ENCODE peak calls at places on chromosomes 2 and 18, in seven cellular contexts. C, I, O, T, Y, K and B are unnamed samples.

GRCh38 chr2:127175406-127175805 is 44.7 kb downstream of the CYP27C1 start:
- DNase-seq in C (peak), I (peak), O (no peak), T (no peak), Y (no peak), K (no peak), B (no peak)

GRCh38 chr2:101830555-101830954 is 133.0 kb downstream of the MAP4K4 start:
- DNase-seq in C (peak), I (peak), O (no peak), T (no peak), Y (no peak), K (peak), B (no peak)

GRCh38 chr2:190717764-190718651 is 69.1 kb downstream of the NAB1 start:
- DNase-seq in C (no peak), I (no peak), O (no peak), T (no peak), Y (no peak), K (peak), B (no peak)

GRCh38 chr18:63518178-63519012 is 23.8 kb upstream of the SERPINB12 start:
- DNase-seq in C (peak), I (peak), O (peak), T (peak), Y (peak), K (peak), B (peak)

GRCh38 chr2:175398848-175399247 is 217.3 kb upstream of the ATP5MC3 start:
- DNase-seq in C (no peak), I (no peak), O (no peak), T (no peak), Y (no peak), K (no peak), B (no peak)

GRCh38 chr2:235217814-235218213 is 266.0 kb downstream of the SH3BP4 start:
- DNase-seq in C (peak), I (peak), O (no peak), T (no peak), Y (no peak), K (no peak), B (no peak)

GRCh38 chr2:219522111-219523030 is 8.1 kb downstream of the ASIC4 start:
- DNase-seq in C (peak), I (peak), O (no peak), T (peak), Y (no peak), K (peak), B (peak)

GRCh38 chr2:162086904-162087303 is 12.9 kb upstream of the DPP4 start:
- DNase-seq in C (no peak), I (no peak), O (no peak), T (no peak), Y (no peak), K (no peak), B (no peak)

GRCh38 chr2:126864861-126865260 is 33.8 kb upstream of the TEX51 start:
- DNase-seq in C (no peak), I (no peak), O (no peak), T (no peak), Y (peak), K (no peak), B (peak)

GRCh38 chr2:109447251-109447661 is 166.5 kb downstream of the SEPTIN10 start:
- DNase-seq in C (peak), I (peak), O (no peak), T (no peak), Y (no peak), K (peak), B (no peak)

GRCh38 chr2:64998658-64999061 is 9.5 kb downstream of the SLC1A4 start:
- DNase-seq in C (peak), I (peak), O (no peak), T (no peak), Y (no peak), K (no peak), B (no peak)

GRCh38 chr2:181972431-181973190 is 13.0 kb upstream of the PPP1R1C start:
- DNase-seq in C (peak), I (no peak), O (no peak), T (no peak), Y (no peak), K (no peak), B (no peak)

GRCh38 chr2:181971032-181971431 is 14.6 kb upstream of the PPP1R1C start:
- DNase-seq in C (no peak), I (no peak), O (no peak), T (no peak), Y (no peak), K (no peak), B (no peak)

GRCh38 chr2:181973379-181973778 is 12.3 kb upstream of the PPP1R1C start:
- DNase-seq in C (no peak), I (no peak), O (no peak), T (no peak), Y (no peak), K (no peak), B (no peak)

DNA sequence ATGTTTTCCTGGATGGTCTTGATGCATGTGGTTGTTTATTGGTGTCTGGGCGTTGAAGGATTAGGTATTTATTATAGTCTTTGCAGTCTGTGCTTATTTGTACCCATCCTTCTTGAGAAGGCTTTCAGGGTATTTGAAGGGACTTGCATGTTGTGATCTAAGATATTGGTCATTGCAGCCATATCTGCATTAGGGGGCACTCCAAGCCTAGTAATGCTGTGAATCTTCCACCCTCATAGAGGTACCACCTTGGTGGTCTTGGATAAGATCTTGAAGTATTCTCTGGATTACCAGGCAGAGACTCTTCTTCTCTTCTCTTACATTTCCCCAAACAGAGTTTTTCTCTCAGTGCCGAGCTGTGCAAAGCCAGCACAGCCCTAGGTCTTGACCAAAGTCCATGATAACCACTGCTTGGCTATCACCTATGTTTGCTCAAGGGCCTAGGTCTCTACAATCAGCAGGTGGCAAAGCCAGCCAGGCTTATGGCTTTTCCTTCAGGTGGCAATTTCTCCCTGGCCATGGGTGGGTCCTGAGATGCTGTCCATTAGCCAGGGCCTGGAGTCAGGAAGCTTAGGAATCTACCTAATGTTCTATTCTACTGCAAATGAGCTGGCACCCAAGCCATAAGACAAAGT is 15.4 kb upstream of the PPP1R1C start:
- DNase-seq in C (no peak), I (no peak), O (no peak), T (no peak), Y (no peak), K (no peak), B (peak)
- H3K23ac ChIP-seq in C (no peak), I (no peak), O (no peak), T (no peak), Y (no peak), K (no peak), B (no peak)

GRCh38 chr2:181130686-181131085 is 150.3 kb downstream of the UBE2E3 start:
- DNase-seq in C (no peak), I (no peak), O (no peak), T (no peak), Y (no peak), K (no peak), B (no peak)
- H3K4me2 ChIP-seq in C (no peak), I (no peak), O (no peak), T (no peak), Y (no peak), K (no peak), B (no peak)

GRCh38 chr18:12458761-12459160 is 51.0 kb downstream of the PRELID3A start:
- DNase-seq in C (peak), I (peak), O (no peak), T (no peak), Y (no peak), K (no peak), B (no peak)

GRCh38 chr18:12460874-12461273 is 53.1 kb downstream of the PRELID3A start:
- DNase-seq in C (peak), I (peak), O (no peak), T (no peak), Y (no peak), K (no peak), B (no peak)

GRCh38 chr18:12462242-12462641 is 54.5 kb downstream of the PRELID3A start:
- DNase-seq in C (no peak), I (no peak), O (no peak), T (no peak), Y (no peak), K (no peak), B (no peak)

GRCh38 chr18:12461326-12461725 is 53.6 kb downstream of the PRELID3A start:
- DNase-seq in C (no peak), I (no peak), O (no peak), T (no peak), Y (no peak), K (no peak), B (no peak)

DNA sequence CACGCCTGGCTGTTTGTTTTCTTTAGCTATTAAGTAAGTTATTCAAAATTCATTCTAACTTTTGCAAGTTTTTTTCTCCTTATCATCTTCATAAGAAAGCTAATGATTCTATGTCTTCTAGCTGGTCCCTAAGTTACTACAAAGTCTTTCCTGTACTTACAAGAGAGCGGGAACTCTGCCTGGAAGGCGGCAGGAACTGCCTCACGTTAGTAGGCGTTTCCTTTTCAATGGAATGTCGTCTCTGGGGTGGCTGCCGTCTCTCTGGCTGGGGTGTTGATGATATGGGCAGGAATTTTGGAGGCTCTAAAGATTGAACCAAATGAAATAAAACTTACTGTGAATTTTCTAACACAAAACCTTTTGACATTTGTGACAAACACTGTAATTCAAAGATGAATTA is 55.5 kb downstream of the PRELID3A start:
- DNase-seq in C (no peak), I (no peak), O (no peak), T (no peak), Y (no peak), K (no peak), B (peak)
- H3K23ac ChIP-seq in C (no peak), I (no peak), O (no peak), T (no peak), Y (no peak), K (no peak), B (no peak)

GRCh38 chr18:49166327-49166726 is 215.6 kb upstream of the SMAD7 start:
- DNase-seq in C (no peak), I (no peak), O (no peak), T (no peak), Y (no peak), K (no peak), B (no peak)

GRCh38 chr18:49168281-49168680 is 217.5 kb upstream of the SMAD7 start:
- DNase-seq in C (no peak), I (no peak), O (no peak), T (no peak), Y (no peak), K (no peak), B (no peak)

GRCh38 chr18:49168970-49169619 is 218.3 kb upstream of the SMAD7 start:
- DNase-seq in C (no peak), I (no peak), O (no peak), T (no peak), Y (no peak), K (no peak), B (no peak)

GRCh38 chr18:49164738-49165137 is 214.0 kb upstream of the SMAD7 start:
- DNase-seq in C (no peak), I (no peak), O (no peak), T (no peak), Y (no peak), K (no peak), B (no peak)

GRCh38 chr18:49167084-49167483 is 216.3 kb upstream of the SMAD7 start:
- DNase-seq in C (no peak), I (no peak), O (no peak), T (no peak), Y (no peak), K (no peak), B (no peak)
- H3K4me2 ChIP-seq in C (no peak), I (no peak), O (no peak), T (no peak), Y (no peak), K (no peak), B (no peak)

GRCh38 chr2:88859461-88859860 is 168.0 kb downstream of the RPIA start:
- DNase-seq in C (no peak), I (no peak), O (no peak), T (no peak), Y (no peak), K (no peak), B (no peak)
- H3K23ac ChIP-seq in C (no peak), I (no peak), O (no peak), T (no peak), Y (no peak), K (no peak), B (no peak)

DNA sequence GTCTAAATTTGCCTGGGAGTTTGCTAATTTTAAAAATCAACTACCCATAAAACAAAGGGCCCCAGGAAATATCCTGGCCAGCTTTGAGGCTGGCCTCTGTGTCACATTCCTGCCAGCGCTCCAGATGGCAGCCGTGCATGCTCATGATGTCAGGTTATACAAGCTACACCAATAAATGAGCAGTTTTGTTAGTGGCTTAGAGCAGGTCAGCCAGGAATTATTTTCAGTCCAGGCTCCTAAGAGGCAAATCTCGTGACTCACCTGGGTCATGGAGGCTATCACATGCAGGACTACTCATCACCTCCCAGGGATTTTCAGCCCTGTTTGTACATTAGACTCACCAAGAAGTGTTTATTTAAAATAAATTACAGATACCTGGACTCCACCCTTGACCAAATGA is 31.7 kb downstream of the ABHD3 start:
- DNase-seq in C (peak), I (no peak), O (no peak), T (no peak), Y (no peak), K (peak), B (no peak)
- H3K4me2 ChIP-seq in C (no peak), I (no peak), O (no peak), T (no peak), Y (no peak), K (no peak), B (no peak)

GRCh38 chr2:444937-445884 is 157.3 kb upstream of the ALKAL2 start:
- DNase-seq in C (no peak), I (no peak), O (no peak), T (no peak), Y (no peak), K (no peak), B (no peak)
- H3K23ac ChIP-seq in C (no peak), I (no peak), O (no peak), T (no peak), Y (no peak), K (no peak), B (no peak)

GRCh38 chr18:61323951-61324350 is 9.3 kb upstream of the CDH20 start:
- DNase-seq in C (peak), I (no peak), O (no peak), T (no peak), Y (no peak), K (no peak), B (no peak)

GRCh38 chr18:61326407-61326806 is 6.8 kb upstream of the CDH20 start:
- DNase-seq in C (no peak), I (no peak), O (no peak), T (no peak), Y (no peak), K (no peak), B (no peak)

DNA sequence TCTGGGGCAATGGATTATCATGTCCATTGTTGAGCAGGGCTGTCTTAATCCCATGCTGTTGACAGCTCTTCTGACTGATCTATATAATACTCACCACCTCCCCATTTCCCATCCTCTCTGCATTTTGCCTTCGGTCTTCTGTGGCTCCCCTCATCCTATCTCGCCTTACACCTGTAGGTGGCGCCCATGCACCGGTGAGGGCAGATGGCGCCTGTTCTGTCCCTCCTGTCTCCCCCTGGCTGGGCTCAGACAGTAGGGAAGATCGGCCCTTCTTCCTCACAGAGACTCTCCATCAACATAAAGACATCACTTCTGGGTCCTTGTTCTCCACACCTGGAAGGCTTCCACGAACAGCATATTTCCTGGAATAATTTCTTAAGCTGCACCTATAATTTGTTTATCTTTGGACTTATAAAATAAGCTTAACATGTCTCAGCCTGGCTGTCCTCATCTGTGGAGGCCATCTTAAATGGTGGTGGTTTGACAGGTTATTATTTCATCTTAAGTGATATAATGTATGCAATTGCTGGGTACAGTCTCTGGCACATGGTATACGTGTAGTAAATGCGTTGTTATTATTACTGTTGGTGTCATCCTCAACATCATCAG is 10.9 kb upstream of the CDH20 start:
- DNase-seq in C (peak), I (peak), O (peak), T (peak), Y (peak), K (peak), B (peak)
- H3K4me2 ChIP-seq in C (no peak), I (no peak), O (no peak), T (no peak), Y (no peak), K (no peak), B (no peak)

DNA sequence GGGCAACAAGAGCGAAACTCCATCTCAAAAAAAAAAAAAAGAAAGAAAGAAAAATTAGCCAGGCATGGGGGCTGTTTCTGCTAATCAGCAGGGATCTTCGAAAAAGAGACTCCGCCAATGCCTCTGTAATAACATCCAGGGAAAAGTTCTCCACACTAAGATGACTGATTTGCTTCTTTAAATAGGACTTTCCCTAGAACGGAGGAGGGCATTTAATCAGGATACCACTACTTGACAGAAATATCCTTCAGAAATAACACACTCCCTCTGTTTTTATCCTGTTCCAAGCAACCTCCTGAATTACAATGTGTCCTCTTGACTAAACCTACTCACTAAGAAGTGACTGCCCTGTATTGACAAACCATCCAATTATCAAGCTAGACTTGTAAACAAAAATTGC is 21.7 kb downstream of the REV1 start:
- DNase-seq in C (no peak), I (no peak), O (no peak), T (no peak), Y (no peak), K (no peak), B (no peak)
- H3K23ac ChIP-seq in C (no peak), I (no peak), O (no peak), T (no peak), Y (no peak), K (no peak), B (no peak)